ENCODE peak calls at places on chromosomes 3 and 15, in six cellular contexts. N is CD8-positive, alpha-beta T cell; T is pancreas; E is astrocyte; G is tibial artery; U is HL-60. O is an unnamed sample.

GRCh38 chr15:60219841-60220240 is 177.9 kb downstream of the ANXA2 start:
- DNase-seq in N (no peak), T (no peak), E (no peak), G (no peak), U (no peak), O (no peak)

GRCh38 chr15:68536331-68537095 is 42.3 kb upstream of the CORO2B start:
- DNase-seq in N (no peak), T (no peak), E (peak), G (no peak), U (no peak), O (no peak)

GRCh38 chr15:64950888-64951287 is 38.8 kb downstream of the SPG21 start:
- DNase-seq in N (no peak), T (no peak), E (no peak), G (no peak), U (peak), O (no peak)

GRCh38 chr3:57163751-57164150 is 1.4 kb downstream of the IL17RD start:
- DNase-seq in N (no peak), T (no peak), E (no peak), G (no peak), U (no peak), O (no peak)

GRCh38 chr3:11651900-11652299 is 8.2 kb upstream of the VGLL4 start:
- DNase-seq in N (no peak), T (no peak), E (no peak), G (no peak), U (no peak), O (no peak)

GRCh38 chr15:83475551-83475950 is 28.4 kb downstream of the SH3GL3 start:
- DNase-seq in N (no peak), T (no peak), E (peak), G (no peak), U (no peak), O (no peak)

GRCh38 chr15:30953731-30954378 is 37.6 kb downstream of the MTMR10 start:
- DNase-seq in N (no peak), T (no peak), E (peak), G (no peak), U (peak), O (no peak)

GRCh38 chr3:176609361-176609760 is 587.9 kb downstream of the TBL1XR1 start:
- DNase-seq in N (no peak), T (no peak), E (no peak), G (no peak), U (no peak), O (no peak)

GRCh38 chr15:63600001-63600645 is 2.9 kb downstream of the FBXL22 start:
- DNase-seq in N (no peak), T (no peak), E (no peak), G (peak), U (peak), O (no peak)

GRCh38 chr3:151795276-151795675 is 18.6 kb upstream of the AADAC start:
- DNase-seq in N (no peak), T (no peak), E (peak), G (no peak), U (no peak), O (no peak)

GRCh38 chr3:37907906-37908305 is 46.2 kb downstream of the CTDSPL start:
- DNase-seq in N (no peak), T (no peak), E (peak), G (no peak), U (no peak), O (no peak)

GRCh38 chr15:41304149-41304548 is 28.2 kb downstream of the OIP5 start:
- DNase-seq in N (no peak), T (no peak), E (no peak), G (no peak), U (no peak), O (no peak)

GRCh38 chr3:105177558-105177957 is 189.2 kb upstream of the ALCAM start:
- DNase-seq in N (no peak), T (no peak), E (no peak), G (no peak), U (no peak), O (no peak)

GRCh38 chr15:80953953-80954778 is 35.5 kb downstream of the MESD start:
- DNase-seq in N (no peak), T (no peak), E (no peak), G (peak), U (no peak), O (no peak)

GRCh38 chr3:60202052-60202753 is 1049.0 kb downstream of the FHIT start:
- DNase-seq in N (no peak), T (no peak), E (no peak), G (no peak), U (no peak), O (no peak)

GRCh38 chr3:25471081-25471768 is 43.2 kb downstream of the RARB start:
- DNase-seq in N (no peak), T (no peak), E (peak), G (no peak), U (no peak), O (no peak)

GRCh38 chr3:99925584-99925983 is 107.9 kb downstream of the CMSS1 start:
- DNase-seq in N (no peak), T (peak), E (peak), G (peak), U (no peak), O (peak)

GRCh38 chr15:71526061-71526460 is 284.3 kb upstream of the NR2E3 start:
- DNase-seq in N (no peak), T (no peak), E (peak), G (no peak), U (no peak), O (no peak)

GRCh38 chr15:77650285-77650684 is 17.6 kb upstream of the LINGO1 start:
- DNase-seq in N (no peak), T (no peak), E (no peak), G (no peak), U (no peak), O (no peak)

GRCh38 chr3:180979949-180980348 is 9.6 kb downstream of the DNAJC19 start:
- DNase-seq in N (no peak), T (no peak), E (no peak), G (no peak), U (no peak), O (no peak)

GRCh38 chr3:87088984-87089841 is 98.3 kb upstream of the VGLL3 start:
- DNase-seq in N (no peak), T (peak), E (peak), G (peak), U (peak), O (peak)

GRCh38 chr3:48369685-48370329 is 2.2 kb upstream of the FBXW12 start:
- DNase-seq in N (no peak), T (peak), E (no peak), G (no peak), U (no peak), O (no peak)

GRCh38 chr15:33113666-33114483 is 80.6 kb downstream of the FMN1 start:
- DNase-seq in N (no peak), T (no peak), E (no peak), G (no peak), U (no peak), O (no peak)

GRCh38 chr15:33009026-33009425 is 185.5 kb downstream of the FMN1 start:
- DNase-seq in N (no peak), T (no peak), E (no peak), G (no peak), U (no peak), O (no peak)

GRCh38 chr3:143001034-143001368 is 369 bp upstream of the U2SURP start:
- DNase-seq in N (no peak), T (no peak), E (no peak), G (no peak), U (peak), O (peak)

GRCh38 chr3:138230525-138230924 is 43.4 kb downstream of the ARMC8 start:
- DNase-seq in N (no peak), T (no peak), E (peak), G (no peak), U (no peak), O (no peak)

GRCh38 chr3:27509376-27509775 is 25.2 kb upstream of the SLC4A7 start:
- DNase-seq in N (no peak), T (no peak), E (no peak), G (no peak), U (peak), O (no peak)

GRCh38 chr15:88648357-88649214 is 9.8 kb downstream of the ISG20 start:
- DNase-seq in N (no peak), T (peak), E (peak), G (peak), U (no peak), O (peak)

GRCh38 chr3:12221663-12222062 is 63.0 kb upstream of the TIMP4 start:
- DNase-seq in N (no peak), T (no peak), E (no peak), G (no peak), U (no peak), O (no peak)

GRCh38 chr3:152299243-152299976 is 30.7 kb downstream of the MBNL1 start:
- DNase-seq in N (no peak), T (no peak), E (no peak), G (no peak), U (no peak), O (no peak)

GRCh38 chr3:13210221-13210975 is 137.2 kb upstream of the IQSEC1 start:
- DNase-seq in N (no peak), T (no peak), E (no peak), G (no peak), U (no peak), O (no peak)

GRCh38 chr3:30435950-30436349 is 170.5 kb upstream of the TGFBR2 start:
- DNase-seq in N (no peak), T (no peak), E (no peak), G (no peak), U (no peak), O (no peak)

GRCh38 chr15:98785796-98786581 is 137.7 kb downstream of the IGF1R start:
- DNase-seq in N (no peak), T (no peak), E (no peak), G (no peak), U (no peak), O (no peak)

GRCh38 chr3:21484323-21485154 is 266.5 kb downstream of the ZNF385D start:
- DNase-seq in N (no peak), T (peak), E (peak), G (peak), U (peak), O (peak)

GRCh38 chr15:85408270-85408746 is 27.9 kb downstream of the AKAP13 start:
- DNase-seq in N (no peak), T (no peak), E (no peak), G (no peak), U (peak), O (no peak)

GRCh38 chr15:38635170-38635569 is 70.6 kb upstream of the RASGRP1 start:
- DNase-seq in N (no peak), T (no peak), E (no peak), G (no peak), U (no peak), O (no peak)

GRCh38 chr3:42185044-42185443 is 80.9 kb downstream of the CCK start:
- DNase-seq in N (no peak), T (no peak), E (peak), G (no peak), U (no peak), O (no peak)

GRCh38 chr3:23368731-23369130 is 165.6 kb downstream of the UBE2E2 start:
- DNase-seq in N (no peak), T (no peak), E (no peak), G (no peak), U (no peak), O (no peak)

GRCh38 chr3:79685108-79685507 is 82.7 kb downstream of the ROBO1 start:
- DNase-seq in N (no peak), T (no peak), E (no peak), G (no peak), U (no peak), O (no peak)

DNA sequence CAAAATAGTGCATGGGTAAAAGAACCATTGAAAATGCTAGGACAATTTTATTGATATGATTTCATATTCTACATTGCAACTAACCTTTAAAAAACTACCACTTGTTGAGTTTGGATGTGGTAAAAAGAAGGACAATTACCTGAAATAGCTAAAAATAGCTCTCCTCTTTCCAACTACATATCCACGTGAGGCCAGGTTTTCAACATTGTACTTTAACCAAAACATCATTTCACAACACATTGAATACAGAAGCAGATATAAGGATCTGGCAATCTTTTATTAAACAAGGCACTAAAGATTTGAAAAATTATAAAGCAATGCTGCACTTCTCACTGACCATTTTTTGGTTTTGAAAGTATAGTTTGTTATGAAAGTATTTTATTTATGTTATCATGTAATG is 28.1 kb upstream of the MRPL3 start:
- DNase-seq in N (no peak), T (no peak), E (no peak), G (no peak), U (no peak), O (no peak)
- TF ChIP-seq CTCF in N (no peak), T (no peak), E (no peak), G (no peak), U (no peak), O (no peak)

DNA sequence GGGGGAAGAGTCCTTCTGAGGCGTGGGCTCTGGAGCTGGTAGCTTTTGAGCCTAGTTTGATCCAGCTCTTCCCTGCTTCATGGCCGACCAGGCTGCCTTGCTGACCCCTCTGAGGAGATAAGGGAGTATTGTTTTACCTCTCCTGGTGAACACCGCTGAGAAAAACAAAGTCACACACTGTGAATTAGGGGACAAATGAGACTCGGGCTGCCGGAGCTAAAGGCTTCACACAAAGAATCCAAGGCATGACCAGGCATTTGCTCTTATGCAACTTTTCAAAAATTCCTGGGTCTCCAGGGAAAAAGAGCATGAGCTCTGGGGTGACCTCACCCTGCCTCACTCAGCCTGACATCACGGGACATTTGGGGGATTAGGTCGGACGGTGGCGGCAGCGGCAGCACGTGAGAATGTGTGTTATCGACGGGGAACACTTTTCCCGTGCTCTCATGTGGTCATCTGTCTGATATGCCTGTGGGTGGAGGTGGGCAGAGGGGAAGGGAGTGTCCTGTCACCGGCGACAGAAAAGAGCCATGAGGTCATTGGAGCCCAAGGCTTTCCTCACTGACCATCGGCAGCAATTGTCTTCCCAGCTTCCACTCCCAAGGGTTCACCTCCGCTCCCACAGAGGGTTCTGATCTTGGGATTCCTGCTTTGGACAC is 61.0 kb downstream of the TMEM44 start:
- DNase-seq in N (no peak), T (no peak), E (peak), G (peak), U (no peak), O (peak)
- H3K4me3 ChIP-seq in N (no peak), T (no peak), E (peak), G (peak), U (no peak), O (peak)

DNA sequence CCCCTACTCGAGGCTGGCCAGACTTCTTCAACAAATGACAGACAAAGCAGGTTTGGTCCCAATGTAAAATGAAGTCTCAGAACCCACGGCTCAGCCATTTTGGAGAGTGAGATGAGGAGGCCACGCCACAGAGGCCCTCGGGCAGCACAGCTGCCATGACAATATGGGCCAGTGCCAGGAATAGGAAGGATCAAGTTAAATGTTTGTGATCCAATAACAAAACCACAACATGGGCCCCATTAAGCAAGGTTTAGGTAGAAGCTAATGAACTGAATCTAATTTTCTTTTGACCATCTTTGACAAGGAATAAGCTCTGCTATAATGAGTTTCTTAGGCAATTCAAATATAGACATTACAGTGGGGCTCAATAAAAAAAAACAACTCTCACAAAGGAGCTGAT is 52.6 kb downstream of the RFTN1 start:
- DNase-seq in N (no peak), T (no peak), E (no peak), G (no peak), U (no peak), O (no peak)
- TF ChIP-seq CTCF in N (no peak), T (no peak), E (no peak), G (no peak), U (no peak), O (no peak)

GRCh38 chr3:196472286-196472685 is 31.3 kb downstream of the RNF168 start:
- DNase-seq in N (no peak), T (no peak), E (no peak), G (no peak), U (no peak), O (no peak)

DNA sequence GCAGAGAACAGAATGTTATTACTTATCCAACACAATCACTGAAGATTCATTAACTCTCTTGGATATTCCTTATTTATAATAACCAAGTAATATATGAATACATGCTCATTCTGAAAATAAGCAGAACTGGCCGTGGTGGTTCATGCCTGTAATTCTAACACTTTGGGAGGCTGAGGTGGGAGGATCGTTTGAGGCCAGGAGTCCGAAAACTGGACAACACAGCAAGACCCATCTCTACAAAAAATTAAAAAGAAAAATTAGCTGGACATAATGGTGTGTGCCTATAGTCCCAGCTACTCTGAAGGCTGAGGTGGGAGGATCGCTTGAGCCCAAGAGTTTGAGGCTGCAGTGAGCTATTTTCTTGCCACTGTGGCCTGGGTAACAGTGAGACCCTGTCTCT is 25.9 kb downstream of the RNF168 start:
- DNase-seq in N (no peak), T (no peak), E (no peak), G (no peak), U (no peak), O (no peak)
- H3K4me3 ChIP-seq in N (no peak), T (no peak), E (no peak), G (no peak), U (no peak), O (no peak)

GRCh38 chr3:9110316-9110715 is 139.1 kb downstream of the SRGAP3 start:
- DNase-seq in N (no peak), T (no peak), E (no peak), G (no peak), U (no peak), O (no peak)

GRCh38 chr3:9113040-9113439 is 136.4 kb downstream of the SRGAP3 start:
- DNase-seq in N (no peak), T (no peak), E (no peak), G (no peak), U (no peak), O (no peak)

GRCh38 chr3:9109570-9109914 is 139.9 kb downstream of the SRGAP3 start:
- DNase-seq in N (no peak), T (no peak), E (no peak), G (no peak), U (no peak), O (no peak)

GRCh38 chr3:9110802-9111201 is 138.6 kb downstream of the SRGAP3 start:
- DNase-seq in N (no peak), T (no peak), E (no peak), G (no peak), U (no peak), O (no peak)

GRCh38 chr3:9111349-9112265 is 137.8 kb downstream of the SRGAP3 start:
- DNase-seq in N (no peak), T (no peak), E (peak), G (peak), U (no peak), O (no peak)
- TF ChIP-seq CTCF in N (no peak), T (no peak), E (no peak), G (peak), U (no peak), O (peak)

GRCh38 chr3:52822363-52822762 is 8.1 kb downstream of the ITIH4 start:
- DNase-seq in N (no peak), T (no peak), E (no peak), G (no peak), U (no peak), O (no peak)
- H3K4me3 ChIP-seq in N (no peak), T (no peak), E (no peak), G (no peak), U (no peak), O (no peak)

GRCh38 chr3:129421988-129422745 is 6.3 kb downstream of the EFCAB12 start:
- DNase-seq in N (no peak), T (no peak), E (no peak), G (peak), U (no peak), O (peak)
- TF ChIP-seq CTCF in N (no peak), T (no peak), E (no peak), G (no peak), U (no peak), O (no peak)

GRCh38 chr15:55916666-55917409 is 76.6 kb downstream of the NEDD4 start:
- DNase-seq in N (no peak), T (no peak), E (peak), G (no peak), U (no peak), O (no peak)
- H3K4me3 ChIP-seq in N (no peak), T (no peak), E (peak), G (no peak), U (no peak), O (no peak)